ENCODE peak calls at places on chromosomes 5 and 9, in ten cellular contexts. U, N, T, S, Z, I, H, P, X and F are unnamed samples.

GRCh38 chr9:68749135-68749534 is 44.1 kb downstream of the PIP5K1B start:
- DNase-seq in U (no peak), N (no peak), T (no peak), S (no peak), Z (no peak), I (no peak), H (no peak), P (no peak), X (no peak), F (no peak)

GRCh38 chr5:32630867-32631491 is 45.6 kb downstream of the SUB1 start:
- DNase-seq in U (no peak), N (no peak), T (no peak), S (no peak), Z (no peak), I (no peak), H (no peak), P (no peak), X (no peak), F (no peak)

GRCh38 chr5:106172681-106173532 is 1497.8 kb downstream of the EFNA5 start:
- DNase-seq in U (no peak), N (no peak), T (no peak), S (no peak), Z (no peak), I (no peak), H (no peak), P (no peak), X (no peak), F (no peak)

GRCh38 chr9:33791117-33791516 is 4.2 kb upstream of the PRSS3 start:
- DNase-seq in U (peak; percentile 42), N (no peak), T (no peak), S (no peak), Z (no peak), I (no peak), H (peak; percentile 84), P (peak; percentile 49), X (no peak), F (no peak)

GRCh38 chr5:39478851-39479250 is 54.1 kb upstream of the DAB2 start:
- DNase-seq in U (no peak), N (no peak), T (no peak), S (no peak), Z (no peak), I (no peak), H (no peak), P (peak; percentile 39), X (no peak), F (no peak)

GRCh38 chr5:141236516-141237313 is 8.5 kb upstream of the PCDHB15 start:
- DNase-seq in U (no peak), N (no peak), T (no peak), S (no peak), Z (no peak), I (no peak), H (no peak), P (no peak), X (no peak), F (no peak)

GRCh38 chr9:108271646-108272349 is 584.0 kb downstream of the ACTL7B start:
- DNase-seq in U (peak; percentile 86), N (no peak), T (peak; percentile 46), S (peak; percentile 89), Z (no peak), I (no peak), H (peak; percentile 51), P (no peak), X (no peak), F (no peak)

GRCh38 chr5:179607449-179607931 is 16.0 kb downstream of the HNRNPH1 start:
- DNase-seq in U (peak; percentile 50), N (peak; percentile 84), T (no peak), S (no peak), Z (no peak), I (no peak), H (no peak), P (no peak), X (peak; percentile 64), F (peak; percentile 75)

GRCh38 chr9:109320734-109321448 is at the start of gene EPB41L4B:
- DNase-seq in U (peak; percentile 69), N (peak; percentile 84), T (peak; percentile 88), S (peak; percentile 45), Z (peak; percentile 95), I (peak; percentile 75), H (peak; percentile 94), P (peak; percentile 78), X (peak; percentile 95), F (peak; percentile 87)

GRCh38 chr5:359301-359897 is 37.9 kb downstream of the AHRR start:
- DNase-seq in U (no peak), N (no peak), T (no peak), S (no peak), Z (peak; percentile 24), I (no peak), H (no peak), P (no peak), X (no peak), F (no peak)

GRCh38 chr5:74192606-74193299 is 447.8 kb downstream of the ENC1 start:
- DNase-seq in U (peak; percentile 58), N (no peak), T (no peak), S (no peak), Z (no peak), I (no peak), H (no peak), P (no peak), X (no peak), F (no peak)

GRCh38 chr5:149645236-149645635 is 63.9 kb downstream of the ARHGEF37 start:
- DNase-seq in U (no peak), N (no peak), T (no peak), S (no peak), Z (no peak), I (no peak), H (no peak), P (no peak), X (no peak), F (no peak)

GRCh38 chr9:96137666-96138429 is 164.1 kb downstream of the HSD17B3 start:
- DNase-seq in U (peak; percentile 7), N (no peak), T (no peak), S (no peak), Z (no peak), I (no peak), H (no peak), P (no peak), X (no peak), F (no peak)

GRCh38 chr9:117076571-117077300 is 338.1 kb downstream of the ASTN2 start:
- DNase-seq in U (no peak), N (no peak), T (no peak), S (no peak), Z (no peak), I (no peak), H (no peak), P (no peak), X (no peak), F (no peak)

GRCh38 chr5:56323505-56323904 is 90.4 kb upstream of the ANKRD55 start:
- DNase-seq in U (peak; percentile 65), N (no peak), T (no peak), S (no peak), Z (no peak), I (no peak), H (peak; percentile 92), P (peak; percentile 72), X (no peak), F (no peak)

GRCh38 chr5:61333351-61334223 is 1.5 kb downstream of the ZSWIM6 start:
- DNase-seq in U (peak; percentile 32), N (peak; percentile 13), T (no peak), S (no peak), Z (peak; percentile 81), I (no peak), H (peak; percentile 41), P (no peak), X (peak; percentile 82), F (peak; percentile 36)

GRCh38 chr9:5628183-5628529 is 751 bp upstream of the RIC1 start:
- DNase-seq in U (peak; percentile 11), N (no peak), T (no peak), S (no peak), Z (no peak), I (no peak), H (no peak), P (no peak), X (no peak), F (no peak)

GRCh38 chr9:127122176-127123151 is at the start of gene ANGPTL2:
- DNase-seq in U (peak; percentile 96), N (peak; percentile 91), T (no peak), S (peak; percentile 98), Z (peak; percentile 96), I (no peak), H (peak; percentile 62), P (peak; percentile 71), X (peak; percentile 88), F (peak; percentile 89)

GRCh38 chr9:131045300-131046092 is 36.5 kb downstream of the LAMC3 start:
- DNase-seq in U (no peak), N (no peak), T (no peak), S (no peak), Z (no peak), I (no peak), H (no peak), P (no peak), X (no peak), F (no peak)

GRCh38 chr5:42791151-42791550 is 20.5 kb downstream of the SELENOP start:
- DNase-seq in U (peak; percentile 50), N (no peak), T (no peak), S (peak; percentile 5), Z (no peak), I (no peak), H (no peak), P (no peak), X (no peak), F (no peak)

GRCh38 chr5:160359816-160360215 is 10.6 kb downstream of the C1QTNF2 start:
- DNase-seq in U (no peak), N (no peak), T (no peak), S (no peak), Z (no peak), I (no peak), H (peak; percentile 11), P (no peak), X (no peak), F (no peak)

GRCh38 chr9:15834541-15834940 is 281.7 kb downstream of the CCDC171 start:
- DNase-seq in U (no peak), N (no peak), T (no peak), S (no peak), Z (no peak), I (no peak), H (peak; percentile 11), P (no peak), X (no peak), F (no peak)

GRCh38 chr5:8934455-8934854 is 611.4 kb downstream of the SEMA5A start:
- DNase-seq in U (no peak), N (no peak), T (no peak), S (no peak), Z (no peak), I (no peak), H (peak; percentile 40), P (no peak), X (no peak), F (no peak)

GRCh38 chr5:66247176-66247960 is 103.3 kb downstream of the SREK1 start:
- DNase-seq in U (peak; percentile 86), N (no peak), T (no peak), S (peak; percentile 22), Z (no peak), I (no peak), H (peak; percentile 81), P (peak; percentile 46), X (no peak), F (no peak)

GRCh38 chr9:13470836-13471235 is 191.3 kb upstream of the MPDZ start:
- DNase-seq in U (no peak), N (no peak), T (no peak), S (no peak), Z (no peak), I (no peak), H (no peak), P (no peak), X (no peak), F (no peak)

GRCh38 chr9:129497064-129497836 is 123.7 kb downstream of the C9orf50 start:
- DNase-seq in U (peak; percentile 43), N (peak; percentile 64), T (no peak), S (no peak), Z (peak; percentile 82), I (no peak), H (no peak), P (no peak), X (peak; percentile 71), F (no peak)

GRCh38 chr9:98792096-98792490 is 4.3 kb downstream of the ANKS6 start:
- DNase-seq in U (no peak), N (no peak), T (no peak), S (no peak), Z (no peak), I (no peak), H (no peak), P (no peak), X (no peak), F (no peak)

GRCh38 chr5:65796917-65797316 is 74.9 kb downstream of the NLN start:
- DNase-seq in U (no peak), N (no peak), T (no peak), S (no peak), Z (no peak), I (no peak), H (no peak), P (no peak), X (no peak), F (no peak)